ENCODE peak calls at places on chromosomes 16 and 17, in four cellular contexts. E, H, X and C are unnamed samples.

GRCh38 chr17:49549691-49550678 is 25.7 kb upstream of the NXPH3 start:
- DNase-seq in E (no peak), H (no peak), X (no peak), C (no peak)

GRCh38 chr17:78252701-78253635 is 21.5 kb downstream of the TMEM235 start:
- DNase-seq in H (no peak), E (no peak), X (peak; percentile 41), C (no peak)

GRCh38 chr16:46687486-46687885 is 1.5 kb downstream of the VPS35 start:
- DNase-seq in H (no peak), E (no peak), X (peak; percentile 7), C (no peak)

GRCh38 chr16:84603115-84603816 is 14.6 kb downstream of the COTL1 start:
- DNase-seq in H (no peak), E (peak; percentile 55), X (peak; percentile 46), C (peak; percentile 82)

GRCh38 chr17:67608691-67609090 is 109.0 kb upstream of the NOL11 start:
- DNase-seq in H (no peak), X (no peak), E (no peak), C (no peak)

GRCh38 chr16:18832613-18833012 is 31.3 kb upstream of the ARL6IP1 start:
- DNase-seq in X (no peak), H (no peak), E (no peak), C (no peak)

GRCh38 chr17:38591759-38592241 is 14.0 kb downstream of the SRCIN1 start:
- DNase-seq in X (no peak), H (no peak), E (no peak), C (no peak)

GRCh38 chr16:49024896-49025295 is 256.7 kb downstream of the CBLN1 start:
- DNase-seq in X (no peak), H (no peak), E (no peak), C (no peak)

GRCh38 chr17:79789943-79790804 is 6.7 kb downstream of the CBX8 start:
- DNase-seq in X (peak; percentile 64), E (no peak), H (no peak), C (no peak)

GRCh38 chr16:14284930-14285541 is 213.9 kb downstream of the MRTFB start:
- DNase-seq in H (peak; percentile 65), X (no peak), E (peak; percentile 63), C (peak; percentile 74)

GRCh38 chr16:8831450-8832382 is 34.1 kb downstream of the PMM2 start:
- DNase-seq in X (no peak), H (no peak), E (no peak), C (no peak)

GRCh38 chr17:55356440-55357328 is 65.0 kb downstream of the MMD start:
- DNase-seq in E (peak; percentile 84), X (peak; percentile 83), H (peak; percentile 87), C (peak; percentile 45)

GRCh38 chr16:981695-982151 is at the start of gene SOX8:
- DNase-seq in H (no peak), X (no peak), E (no peak), C (no peak)

GRCh38 chr17:2170023-2170422 is 115.1 kb downstream of the HIC1 start:
- DNase-seq in H (peak; percentile 35), X (peak; percentile 32), E (no peak), C (no peak)

GRCh38 chr17:77824780-77825280 is 133.7 kb upstream of the TNRC6C start:
- DNase-seq in H (no peak), E (no peak), X (no peak), C (no peak)

GRCh38 chr17:44308865-44309264 is 464 bp downstream of the RUNDC3A start:
- DNase-seq in E (no peak), H (no peak), X (no peak), C (no peak)

GRCh38 chr17:76529224-76529642 is 8.3 kb downstream of the CYGB start:
- DNase-seq in E (no peak), H (no peak), X (peak; percentile 64), C (no peak)

GRCh38 chr16:79597775-79598174 is 2.8 kb downstream of the MAF start:
- DNase-seq in H (no peak), X (no peak), E (no peak), C (no peak)

GRCh38 chr17:1177099-1177996 is 2.4 kb downstream of the ABR start:
- DNase-seq in E (no peak), H (no peak), X (no peak), C (no peak)

GRCh38 chr16:81521141-81521626 is 76.6 kb downstream of the CMIP start:
- DNase-seq in E (no peak), H (no peak), X (peak; percentile 41), C (no peak)

GRCh38 chr17:12789075-12789975 is at the start of gene ARHGAP44:
- DNase-seq in E (peak; percentile 46), H (peak; percentile 40), X (peak; percentile 38), C (no peak)

GRCh38 chr16:57422026-57422944 is 17.7 kb downstream of the CCL17 start:
- DNase-seq in H (peak; percentile 77), E (no peak), X (peak; percentile 76), C (peak; percentile 42)

GRCh38 chr17:28613916-28614315 is at the start of gene RSKR:
- DNase-seq in X (no peak), E (no peak), H (no peak), C (no peak)

GRCh38 chr17:38463451-38463858 is 35.2 kb downstream of the ARHGAP23 start:
- DNase-seq in X (no peak), E (no peak), H (no peak), C (no peak)

GRCh38 chr16:65185379-65185778 is 63.5 kb upstream of the CDH11 start:
- DNase-seq in E (no peak), H (no peak), X (no peak), C (no peak)

GRCh38 chr17:43604549-43604948 is 57.2 kb downstream of the MEOX1 start:
- DNase-seq in H (no peak), X (no peak), E (no peak), C (no peak)

GRCh38 chr16:3266873-3267537 is 10.6 kb upstream of the MEFV start:
- DNase-seq in E (peak; percentile 29), H (peak; percentile 58), X (peak; percentile 34), C (peak; percentile 17)

GRCh38 chr17:43578699-43579569 is 32.8 kb upstream of the ETV4 start:
- DNase-seq in H (peak; percentile 46), X (no peak), E (no peak), C (no peak)

GRCh38 chr17:51015145-51015558 is 105.5 kb downstream of the SPAG9 start:
- DNase-seq in E (no peak), X (no peak), H (no peak), C (no peak)

GRCh38 chr17:78219396-78220150 is 5.5 kb downstream of the BIRC5 start:
- DNase-seq in H (no peak), E (no peak), X (no peak), C (no peak)

GRCh38 chr17:28807925-28808641 is 34.5 kb downstream of the FAM222B start:
- DNase-seq in H (peak; percentile 68), E (peak; percentile 69), X (no peak), C (peak; percentile 62)

GRCh38 chr17:15261063-15261817 is 3.9 kb downstream of the PMP22 start:
- DNase-seq in X (no peak), E (no peak), H (peak; percentile 27), C (no peak)

GRCh38 chr17:61334673-61335072 is 65.0 kb upstream of the TBX2 start:
- DNase-seq in X (no peak), E (no peak), H (no peak), C (no peak)

GRCh38 chr17:9209781-9210370 is 188.6 kb downstream of the NTN1 start:
- DNase-seq in E (no peak), X (no peak), H (no peak), C (no peak)

GRCh38 chr17:81665205-81666091 is 957 bp downstream of the OXLD1 start:
- DNase-seq in X (peak; percentile 68), E (no peak), H (peak; percentile 47), C (no peak)

GRCh38 chr17:77148109-77148958 is 7.6 kb downstream of the SEC14L1 start:
- DNase-seq in X (no peak), E (no peak), H (peak; percentile 54), C (no peak)

GRCh38 chr17:29205047-29205446 is 24.8 kb upstream of the MYO18A start:
- DNase-seq in X (no peak), E (no peak), H (no peak), C (no peak)

GRCh38 chr17:57485566-57485865 is 229.2 kb downstream of the MSI2 start:
- DNase-seq in X (no peak), E (no peak), H (no peak), C (no peak)

GRCh38 chr17:51739245-51739886 is 419.1 kb downstream of the CA10 start:
- DNase-seq in H (no peak), E (no peak), X (no peak), C (no peak)

GRCh38 chr16:23724438-23725131 is 11.6 kb upstream of the ERN2 start:
- DNase-seq in X (no peak), H (no peak), E (no peak), C (no peak)
- H3K27ac ChIP-seq in X (no peak overlapping the region), H (no peak overlapping the region), E (no peak overlapping the region), C (no peak overlapping the region)

DNA sequence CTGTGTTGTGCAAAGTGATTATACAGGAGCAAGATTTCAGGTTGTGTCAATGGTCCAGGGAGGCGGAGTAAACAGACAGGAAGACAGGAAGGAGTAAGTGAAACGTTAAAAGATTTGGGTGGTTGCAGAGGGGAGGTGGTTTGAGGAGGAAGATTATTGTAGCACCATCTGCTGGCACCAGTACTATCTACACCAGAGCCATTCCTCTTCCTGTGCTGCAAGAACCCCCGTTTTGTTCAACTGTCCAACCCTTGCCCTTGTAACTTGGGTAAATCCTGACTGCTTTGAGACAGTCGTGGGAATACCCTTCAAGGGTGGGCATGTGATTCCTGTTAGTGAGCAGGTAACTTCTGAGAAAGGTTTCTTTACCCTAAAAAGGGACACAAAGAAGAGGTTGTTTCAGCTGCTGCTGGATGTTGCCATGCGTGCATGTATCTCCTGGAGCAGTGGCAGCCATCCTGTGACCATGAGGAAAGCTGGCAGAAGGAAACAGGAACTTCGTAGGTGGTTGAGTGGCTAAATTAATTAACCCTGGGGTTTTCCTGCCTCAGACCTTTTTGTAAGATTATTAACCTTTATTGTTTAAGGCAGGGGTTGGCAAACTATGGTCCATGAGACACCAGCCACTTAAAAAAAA is 124.1 kb downstream of the PRKCA start:
- DNase-seq in E (peak; percentile 31), H (peak; percentile 66), X (peak; percentile 56), C (no peak)
- TF ChIP-seq TCF7L2 in E (no peak), H (no peak), X (no peak), C (no peak)

DNA sequence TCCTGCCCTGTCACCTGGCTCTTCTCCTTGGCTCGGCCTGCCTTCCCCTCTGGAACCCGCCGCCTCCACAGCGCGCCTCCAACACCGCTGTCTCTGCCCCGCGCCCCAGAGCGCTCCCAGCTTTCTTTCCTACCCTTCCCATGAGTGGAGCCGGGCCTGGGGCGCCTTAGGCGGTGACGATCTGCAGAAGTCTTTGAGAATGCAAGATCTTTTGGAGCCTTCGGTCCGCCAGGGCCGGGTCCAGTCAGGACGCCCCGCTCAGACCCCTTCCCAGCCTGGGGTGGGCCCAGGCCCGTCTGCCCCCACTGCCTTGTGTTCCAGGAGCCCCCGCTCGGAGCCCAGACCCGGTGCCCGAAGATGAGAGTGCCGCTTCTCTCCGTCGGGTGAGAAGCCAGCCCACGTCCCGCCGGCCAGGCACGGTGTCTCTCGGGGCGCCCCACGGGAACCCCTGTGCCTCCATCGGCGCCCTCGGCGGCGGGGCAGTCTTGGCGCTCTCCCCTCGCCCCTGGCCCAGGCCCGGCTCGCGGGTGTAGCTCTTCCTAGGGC is 40.0 kb downstream of the MRM1 start:
- DNase-seq in E (no peak), X (no peak), H (no peak), C (no peak)
- H3K27me3 ChIP-seq in E (no peaks in the 10 kb centered on the region), X (peaks cover 79% of the 10 kb centered on the region), H (peaks cover 16% of the 10 kb centered on the region), C (peaks cover 3% of the 10 kb centered on the region)

GRCh38 chr17:16971458-16972338 is at the start of gene TNFRSF13B:
- DNase-seq in E (no peak), X (no peak), H (no peak), C (no peak)
- H3K27ac ChIP-seq in E (no peak within 1 kb of the TSS), X (no peak within 1 kb of the TSS), H (no peak within 1 kb of the TSS), C (no peak within 1 kb of the TSS)

GRCh38 chr16:86762035-86762550 is 183.7 kb downstream of the FOXL1 start:
- DNase-seq in X (no peak), E (no peak), H (no peak), C (no peak)
- TF ChIP-seq TCF7L2 in X (no peak), E (no peak), H (no peak), C (no peak)